ENCODE peak calls at places on chromosomes 16 and 17, in six cellular contexts. M is H9, I is neuronal stem cell, K is trophoblast cell, Z is mesenchymal stem cell, N is H1. E is an unnamed sample.

GRCh38 chr17:9003355-9004131 is 17.8 kb upstream of the NTN1 start:
- DNase-seq in M (peak; percentile 61), I (peak; percentile 88), K (peak; percentile 42), Z (no peak), N (peak; percentile 59), E (no peak)

GRCh38 chr17:39487946-39488345 is 26.7 kb downstream of the CDK12 start:
- DNase-seq in M (no peak), I (no peak), K (no peak), Z (no peak), N (no peak), E (peak; percentile 25)

GRCh38 chr17:35801583-35802224 is 6.3 kb upstream of the MMP28 start:
- DNase-seq in M (no peak), I (no peak), K (no peak), Z (peak; percentile 71), N (no peak), E (no peak)

GRCh38 chr17:68711858-68712257 is 110.7 kb upstream of the FAM20A start:
- DNase-seq in M (no peak), I (no peak), K (no peak), Z (peak; percentile 78), N (no peak), E (peak; percentile 3)

GRCh38 chr17:4810696-4811289 is 3.8 kb downstream of the PLD2 start:
- DNase-seq in M (no peak), I (no peak), K (no peak), Z (no peak), N (no peak), E (no peak)

GRCh38 chr16:27430512-27430911 is 28.5 kb downstream of the IL21R start:
- DNase-seq in M (peak; percentile 10), I (no peak), K (no peak), Z (no peak), N (peak; percentile 26), E (no peak)

GRCh38 chr17:27565874-27566672 is 64.9 kb upstream of the LGALS9 start:
- DNase-seq in M (no peak), I (no peak), K (no peak), Z (no peak), N (no peak), E (peak; percentile 84)

GRCh38 chr17:74746376-74746775 is 2.1 kb upstream of the NHERF1 start:
- DNase-seq in M (peak; percentile 29), I (no peak), K (no peak), Z (peak; percentile 38), N (no peak), E (no peak)

GRCh38 chr16:70737377-70738082 is 51.7 kb upstream of the MTSS2 start:
- DNase-seq in M (no peak), I (no peak), K (peak; percentile 24), Z (peak; percentile 93), N (no peak), E (peak; percentile 99)

GRCh38 chr16:20905576-20905975 is 5.0 kb downstream of the LYRM1 start:
- DNase-seq in M (no peak), I (no peak), K (no peak), Z (peak; percentile 49), N (no peak), E (peak; percentile 16)

GRCh38 chr16:6081320-6081976 is 983.9 kb upstream of the EEF2KMT start:
- DNase-seq in M (peak; percentile 68), I (peak; percentile 57), K (peak; percentile 8), Z (no peak), N (peak; percentile 86), E (no peak)

GRCh38 chr16:68005786-68006286 is 6.6 kb upstream of the DPEP2 start:
- DNase-seq in M (no peak), I (no peak), K (peak; percentile 79), Z (no peak), N (no peak), E (no peak)

GRCh38 chr17:61000911-61001310 is 323.3 kb downstream of the BCAS3 start:
- DNase-seq in M (no peak), I (no peak), K (no peak), Z (peak; percentile 63), N (no peak), E (peak; percentile 81)

GRCh38 chr17:15351487-15351840 is 10.1 kb upstream of the TEKT3 start:
- DNase-seq in M (no peak), I (no peak), K (no peak), Z (no peak), N (no peak), E (no peak)

GRCh38 chr17:48641541-48642058 is 15.4 kb upstream of the HOXB9 start:
- DNase-seq in M (no peak), I (no peak), K (no peak), Z (no peak), N (peak; percentile 62), E (no peak)

GRCh38 chr17:74868251-74868907 is 4.4 kb downstream of the FDXR start:
- DNase-seq in M (no peak), I (no peak), K (no peak), Z (no peak), N (no peak), E (no peak)

GRCh38 chr17:82108038-82108998 is 10.3 kb upstream of the FASN start:
- DNase-seq in M (peak; percentile 39), I (no peak), K (no peak), Z (no peak), N (no peak), E (peak; percentile 5)

GRCh38 chr17:68089881-68090280 is 54.3 kb downstream of the KPNA2 start:
- DNase-seq in M (no peak), I (no peak), K (peak; percentile 96), Z (peak; percentile 70), N (no peak), E (peak; percentile 24)

GRCh38 chr16:81703177-81704155 is 75.6 kb upstream of the PLCG2 start:
- DNase-seq in M (no peak), I (no peak), K (peak; percentile 79), Z (peak; percentile 95), N (no peak), E (peak; percentile 91)

GRCh38 chr17:17538417-17539391 is 42.5 kb upstream of the RASD1 start:
- DNase-seq in M (no peak), I (no peak), K (no peak), Z (no peak), N (no peak), E (peak; percentile 6)

GRCh38 chr17:64073771-64074703 is 53.6 kb upstream of the ICAM2 start:
- DNase-seq in M (no peak), I (no peak), K (no peak), Z (no peak), N (no peak), E (no peak)

GRCh38 chr17:37462492-37462891 is 27.2 kb upstream of the DUSP14 start:
- DNase-seq in M (no peak), I (no peak), K (no peak), Z (no peak), N (no peak), E (no peak)

GRCh38 chr17:76120658-76121008 is 17.0 kb upstream of the EXOC7 start:
- DNase-seq in M (no peak), I (no peak), K (no peak), Z (no peak), N (no peak), E (no peak)

GRCh38 chr16:27246439-27246838 is 22.1 kb downstream of the NSMCE1 start:
- DNase-seq in M (peak; percentile 8), I (no peak), K (no peak), Z (no peak), N (no peak), E (no peak)

GRCh38 chr16:72480926-72481325 is 309.0 kb upstream of the PMFBP1 start:
- DNase-seq in M (no peak), I (no peak), K (no peak), Z (no peak), N (no peak), E (no peak)

GRCh38 chr17:49132699-49133364 is at the start of gene B4GALNT2:
- DNase-seq in M (peak; percentile 64), I (no peak), K (peak; percentile 62), Z (peak; percentile 35), N (peak; percentile 71), E (no peak)

GRCh38 chr16:51050379-51050710 is 100.7 kb downstream of the SALL1 start:
- DNase-seq in M (no peak), I (no peak), K (peak; percentile 49), Z (no peak), N (no peak), E (no peak)

DNA sequence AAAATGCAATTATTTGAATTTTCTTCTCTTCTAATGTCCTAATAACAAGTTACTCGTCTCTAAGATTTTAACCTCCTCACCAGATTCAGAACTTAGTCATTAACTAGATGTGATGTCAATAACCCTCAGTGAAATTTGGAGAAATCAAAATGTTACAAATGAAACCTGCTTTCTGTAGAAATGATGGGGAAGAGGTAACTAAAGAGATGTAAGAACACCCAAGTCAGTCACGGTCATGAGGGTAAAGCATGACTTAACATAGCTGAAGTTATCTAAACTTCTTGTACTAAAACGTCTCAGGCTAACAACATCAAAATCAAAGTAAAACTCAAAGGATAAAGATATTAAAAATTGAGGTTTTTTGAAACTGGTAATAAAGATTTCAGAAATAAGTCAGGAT is 9.7 kb downstream of the RNFT1 start:
- DNase-seq in M (no peak), I (no peak), K (no peak), Z (no peak), N (no peak), E (no peak)
- H4K91ac ChIP-seq in M (no peak overlapping the region), I (no peak overlapping the region), K (no peak overlapping the region), Z (no peak overlapping the region), N (no peak overlapping the region), E (no peak overlapping the region)

DNA sequence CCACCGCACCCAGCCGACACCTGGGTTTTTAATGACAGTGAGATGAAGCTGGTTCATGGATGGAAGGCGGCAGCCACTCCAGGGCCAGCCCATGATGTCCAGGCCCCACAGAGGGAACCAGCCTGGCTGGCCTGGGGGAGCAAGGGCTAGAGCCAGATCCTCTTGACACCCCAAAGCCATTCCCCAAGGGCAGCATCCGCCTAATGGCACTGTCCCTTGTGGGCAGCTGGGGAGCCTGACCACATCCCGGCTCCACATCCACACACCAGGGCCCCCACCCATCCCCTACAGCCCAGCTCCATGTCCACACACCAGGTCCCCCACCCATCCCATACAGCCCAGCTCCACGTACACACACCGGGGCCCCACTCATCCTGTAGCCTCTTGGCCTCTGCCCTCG is 53.3 kb upstream of the ACSF3 start:
- DNase-seq in M (no peak), I (no peak), K (no peak), Z (no peak), N (no peak), E (no peak)
- H4K91ac ChIP-seq in M (no peak overlapping the region), I (no peak overlapping the region), K (no peak overlapping the region), Z (no peak overlapping the region), N (no peak overlapping the region), E (no peak overlapping the region)

GRCh38 chr17:42513686-42514085 is 22.4 kb upstream of the NAGLU start:
- DNase-seq in M (no peak), I (no peak), K (no peak), Z (no peak), N (no peak), E (no peak)

GRCh38 chr17:42514279-42514678 is 21.8 kb upstream of the NAGLU start:
- DNase-seq in M (no peak), I (no peak), K (no peak), Z (no peak), N (no peak), E (no peak)

GRCh38 chr17:42512733-42513251 is 23.2 kb upstream of the NAGLU start:
- DNase-seq in M (no peak), I (no peak), K (peak; percentile 75), Z (no peak), N (no peak), E (peak; percentile 56)

GRCh38 chr17:42512246-42512645 is 23.8 kb upstream of the NAGLU start:
- DNase-seq in M (no peak), I (no peak), K (peak; percentile 60), Z (no peak), N (no peak), E (no peak)

GRCh38 chr17:42514867-42515266 is 21.2 kb upstream of the NAGLU start:
- DNase-seq in M (no peak), I (no peak), K (no peak), Z (no peak), N (no peak), E (no peak)
- H4K91ac ChIP-seq in M (no peak overlapping the region), I (no peak overlapping the region), K (no peak overlapping the region), Z (no peak overlapping the region), N (no peak overlapping the region), E (peak overlapping the region; percentile 15)

GRCh38 chr17:281365-281999 is 71.1 kb downstream of the RPH3AL start:
- DNase-seq in M (no peak), I (no peak), K (no peak), Z (no peak), N (no peak), E (no peak)
- H4K91ac ChIP-seq in M (no peak overlapping the region), I (no peak overlapping the region), K (no peak overlapping the region), Z (no peak overlapping the region), N (no peak overlapping the region), E (no peak overlapping the region)